ENCODE peak calls at places on chromosome 22, in seven cellular contexts. F is chondrocyte; W is activated T-cell treated with anti-CD3 and anti-CD28 coated beads for 24 hours; P is activated CD4-positive, alpha-beta T cell treated with anti-CD3 and anti-CD28 coated beads for 24 hours; Z is psoas muscle; B is stimulated activated CD4-positive, alpha-beta T cell treated with anti-CD3 and anti-CD28 coated beads, Interleukin-12 subunit alpha, Interleukin-12 subunit beta, amount 100 ng/mL, for 48 hours; S is HT-29. I is an unnamed sample.

GRCh38 chr22:49753961-49754673 is 73.6 kb downstream of the BRD1 start:
- DNase-seq in W (no peak), B (no peak), F (peak), Z (no peak), S (no peak), P (no peak), I (no peak)

GRCh38 chr22:46585340-46586122 is 34.7 kb upstream of the GRAMD4 start:
- DNase-seq in F (no peak), P (no peak), W (no peak), S (no peak), Z (no peak), B (no peak), I (no peak)

GRCh38 chr22:46547883-46548244 is 10.4 kb upstream of the CELSR1 start:
- DNase-seq in S (peak), Z (peak), F (peak), B (no peak), W (no peak), P (no peak), I (peak)

GRCh38 chr22:45680932-45681700 is 9.5 kb downstream of the ATXN10 start:
- DNase-seq in P (no peak), W (no peak), S (no peak), Z (no peak), F (no peak), B (no peak), I (no peak)

GRCh38 chr22:48781868-48782267 is 1045.8 kb downstream of the BRD1 start:
- DNase-seq in F (no peak), P (no peak), W (no peak), B (no peak), S (no peak), Z (no peak), I (no peak)

GRCh38 chr22:50276143-50276542 is 6.0 kb upstream of the MAPK11 start:
- DNase-seq in W (peak), P (peak), F (no peak), Z (peak), S (peak), B (no peak), I (peak)

GRCh38 chr22:35643991-35644390 is 4.3 kb upstream of the APOL6 start:
- DNase-seq in F (no peak), P (no peak), S (no peak), Z (no peak), W (no peak), B (no peak), I (no peak)

GRCh38 chr22:40364431-40364830 is 6.0 kb upstream of the SGSM3 start:
- DNase-seq in B (no peak), P (no peak), Z (no peak), W (no peak), S (no peak), F (no peak), I (no peak)

GRCh38 chr22:29890760-29891159 is 7.8 kb downstream of the MTMR3 start:
- DNase-seq in P (no peak), B (no peak), F (no peak), S (no peak), W (no peak), Z (no peak), I (no peak)

GRCh38 chr22:21652010-21652546 is 10.0 kb downstream of the SDF2L1 start:
- DNase-seq in F (peak), S (peak), Z (peak), P (peak), B (peak), W (peak), I (peak)

GRCh38 chr22:17514092-17514491 is 49.2 kb upstream of the SLC25A18 start:
- DNase-seq in S (no peak), W (no peak), B (no peak), Z (no peak), P (no peak), F (no peak), I (no peak)

I was measured in Ammon's horn.